ENCODE peak calls at places on chromosomes 13 and 19, in four cellular contexts. One of them, this sample, is unnamed. For H3K9me1, the result is how much of the 10 kb centered on the place peaks cover.

GRCh38 chr13:34967851-34968562 is 25.9 kb downstream of the NBEA start:
- DNase-seq in keratinocyte: no peak
- DNase-seq in endothelial cell of umbilical vein: peak
- DNase-seq in K562: no peak
- DNase-seq in this sample: no peak

GRCh38 chr13:20828540-20829364 is 55.0 kb upstream of the EEF1AKMT1 start:
- DNase-seq in K562: peak
- DNase-seq in keratinocyte: no peak
- DNase-seq in endothelial cell of umbilical vein: peak
- DNase-seq in this sample: peak

GRCh38 chr19:927044-927706 is 1.3 kb downstream of the ARID3A start:
- DNase-seq in keratinocyte: no peak
- DNase-seq in endothelial cell of umbilical vein: no peak
- DNase-seq in K562: peak
- DNase-seq in this sample: no peak

GRCh38 chr13:50365300-50365682 is 350.0 kb downstream of the KCNRG start:
- DNase-seq in keratinocyte: no peak
- DNase-seq in K562: no peak
- DNase-seq in endothelial cell of umbilical vein: peak
- DNase-seq in this sample: no peak

GRCh38 chr13:43684947-43685725 is 101.6 kb downstream of the ENOX1 start:
- DNase-seq in endothelial cell of umbilical vein: no peak
- DNase-seq in K562: no peak
- DNase-seq in keratinocyte: no peak
- DNase-seq in this sample: no peak

GRCh38 chr13:94925263-94925662 is 212.9 kb upstream of the SOX21 start:
- DNase-seq in K562: no peak
- DNase-seq in keratinocyte: no peak
- DNase-seq in endothelial cell of umbilical vein: no peak
- DNase-seq in this sample: no peak

GRCh38 chr19:45340232-45340898 is at the start of gene KLC3:
- DNase-seq in endothelial cell of umbilical vein: no peak
- DNase-seq in keratinocyte: no peak
- DNase-seq in K562: peak
- DNase-seq in this sample: no peak

GRCh38 chr19:7113233-7113632 is 43.7 kb downstream of the ZNF557 start:
- DNase-seq in K562: no peak
- DNase-seq in endothelial cell of umbilical vein: no peak
- DNase-seq in keratinocyte: no peak
- DNase-seq in this sample: no peak

GRCh38 chr19:31113250-31113685 is 236.0 kb downstream of the TSHZ3 start:
- DNase-seq in keratinocyte: no peak
- DNase-seq in K562: no peak
- DNase-seq in endothelial cell of umbilical vein: no peak
- DNase-seq in this sample: peak

GRCh38 chr19:6738726-6739389 is 622 bp upstream of the TRIP10 start:
- DNase-seq in keratinocyte: no peak
- DNase-seq in K562: no peak
- DNase-seq in endothelial cell of umbilical vein: no peak
- DNase-seq in this sample: peak

GRCh38 chr13:72221276-72221962 is 354.4 kb upstream of the DACH1 start:
- DNase-seq in K562: peak
- DNase-seq in keratinocyte: peak
- DNase-seq in endothelial cell of umbilical vein: peak
- DNase-seq in this sample: no peak

GRCh38 chr19:30222428-30222873 is 149.7 kb upstream of the ZNF536 start:
- DNase-seq in K562: peak
- DNase-seq in keratinocyte: no peak
- DNase-seq in endothelial cell of umbilical vein: no peak
- DNase-seq in this sample: no peak

GRCh38 chr13:39462456-39462855 is 140.5 kb downstream of the LHFPL6 start:
- DNase-seq in endothelial cell of umbilical vein: peak
- DNase-seq in keratinocyte: no peak
- DNase-seq in K562: no peak
- DNase-seq in this sample: no peak

GRCh38 chr13:44050450-44051063 is 170.9 kb downstream of the LACC1 start:
- DNase-seq in keratinocyte: no peak
- DNase-seq in endothelial cell of umbilical vein: peak
- DNase-seq in K562: peak
- DNase-seq in this sample: peak

GRCh38 chr13:45269204-45269603 is 68.4 kb upstream of the KCTD4 start:
- DNase-seq in K562: peak
- DNase-seq in endothelial cell of umbilical vein: no peak
- DNase-seq in keratinocyte: no peak
- DNase-seq in this sample: peak

GRCh38 chr19:17406039-17406886 is 833 bp upstream of the BST2 start:
- DNase-seq in K562: no peak
- DNase-seq in endothelial cell of umbilical vein: peak
- DNase-seq in keratinocyte: no peak
- DNase-seq in this sample: no peak

GRCh38 chr19:11300811-11301120 is 4.8 kb downstream of the TSPAN16 start:
- DNase-seq in endothelial cell of umbilical vein: no peak
- DNase-seq in keratinocyte: no peak
- DNase-seq in K562: no peak
- DNase-seq in this sample: no peak

GRCh38 chr19:11304936-11305335 is 9.0 kb downstream of the TSPAN16 start:
- DNase-seq in keratinocyte: no peak
- DNase-seq in endothelial cell of umbilical vein: no peak
- DNase-seq in K562: no peak
- DNase-seq in this sample: no peak

DNA sequence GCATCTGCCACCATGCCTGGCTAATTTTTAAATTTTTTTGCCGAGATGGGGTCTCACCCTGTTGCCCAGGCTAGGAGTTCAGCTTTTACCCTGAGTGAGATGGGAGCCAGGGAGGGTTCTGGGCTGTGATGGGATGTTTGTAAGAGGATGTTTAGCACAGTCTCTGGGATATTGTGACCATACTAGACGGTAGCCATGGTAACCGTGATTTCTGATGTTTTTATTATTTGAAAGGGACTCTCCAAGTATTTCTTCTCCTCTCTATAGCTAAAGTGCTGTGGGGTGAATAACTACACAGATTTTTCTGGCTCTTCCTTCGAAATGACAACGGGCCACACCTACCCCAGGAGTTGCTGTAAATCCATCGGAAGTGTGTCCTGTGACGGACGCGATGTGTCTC is 10.4 kb downstream of the TSPAN16 start:
- DNase-seq in keratinocyte: no peak
- DNase-seq in endothelial cell of umbilical vein: no peak
- DNase-seq in K562: no peak
- DNase-seq in this sample: no peak
- H3K9me1 ChIP-seq in keratinocyte: under half
- H3K9me1 ChIP-seq in endothelial cell of umbilical vein: under half
- H3K9me1 ChIP-seq in K562: under half
- H3K9me1 ChIP-seq in this sample: under half

DNA sequence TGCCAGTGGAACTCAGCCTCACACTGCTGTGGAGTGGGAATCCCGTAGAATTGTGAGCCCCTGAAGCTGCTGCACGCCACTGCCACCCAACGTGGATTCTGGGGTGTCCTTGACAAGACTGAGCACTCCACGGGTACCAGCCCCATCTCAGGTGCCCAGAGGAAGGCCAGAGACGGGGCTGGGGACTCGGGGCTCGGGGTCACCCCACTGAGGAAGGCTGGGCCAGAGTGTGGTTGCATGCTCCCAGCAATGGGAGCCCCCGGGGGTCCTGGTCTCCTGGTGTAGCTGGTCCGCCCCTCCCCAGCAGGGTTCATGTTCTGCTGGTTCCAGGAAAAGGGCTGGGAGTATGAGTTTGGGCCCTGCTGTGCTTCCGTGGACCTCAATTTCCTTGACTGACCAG is 15.2 kb downstream of the DAPK3 start:
- DNase-seq in keratinocyte: no peak
- DNase-seq in endothelial cell of umbilical vein: no peak
- DNase-seq in K562: no peak
- DNase-seq in this sample: no peak
- H3K9me1 ChIP-seq in keratinocyte: under half
- H3K9me1 ChIP-seq in endothelial cell of umbilical vein: under half
- H3K9me1 ChIP-seq in K562: under half
- H3K9me1 ChIP-seq in this sample: under half

GRCh38 chr13:73960474-73960873 is 173.7 kb downstream of the KLF12 start:
- DNase-seq in endothelial cell of umbilical vein: no peak
- DNase-seq in K562: no peak
- DNase-seq in keratinocyte: no peak
- DNase-seq in this sample: no peak
- H3K9me1 ChIP-seq in endothelial cell of umbilical vein: under half
- H3K9me1 ChIP-seq in K562: under half
- H3K9me1 ChIP-seq in keratinocyte: under half
- H3K9me1 ChIP-seq in this sample: under half

GRCh38 chr19:49791776-49792445 is 21.2 kb downstream of the FUZ start:
- DNase-seq in endothelial cell of umbilical vein: no peak
- DNase-seq in K562: no peak
- DNase-seq in keratinocyte: no peak
- DNase-seq in this sample: no peak
- H3K9me1 ChIP-seq in endothelial cell of umbilical vein: under half
- H3K9me1 ChIP-seq in K562: under half
- H3K9me1 ChIP-seq in keratinocyte: under half
- H3K9me1 ChIP-seq in this sample: under half

This sample was measured in IMR-90.